ENCODE peak calls at places on chromosomes 1 and 21, in six cellular contexts. P is heart right ventricle, J is psoas muscle, M is aorta, E is AG04450, K is cardiac muscle cell. I is an unnamed sample.

GRCh38 chr1:47650205-47650604 is 212.4 kb downstream of the FOXD2 start:
- DNase-seq in P (no peak), J (no peak), M (no peak), E (peak; percentile 66), K (no peak), I (peak; percentile 98)

GRCh38 chr1:214331827-214332423 is 51.0 kb downstream of the SMYD2 start:
- DNase-seq in P (peak; percentile 27), J (peak; percentile 23), M (no peak), E (no peak), K (peak; percentile 53), I (peak; percentile 63)

GRCh38 chr21:14382486-14382834 is 486 bp downstream of the HSPA13 start:
- DNase-seq in P (no peak), J (no peak), M (no peak), E (no peak), K (no peak), I (peak; percentile 37)

GRCh38 chr1:10835423-10836421 is 39.3 kb upstream of the CASZ1 start:
- DNase-seq in P (peak; percentile 44), J (peak; percentile 57), M (no peak), E (no peak), K (peak; percentile 93), I (no peak)

GRCh38 chr1:100799954-100800612 is 80.5 kb downstream of the VCAM1 start:
- DNase-seq in P (no peak), J (no peak), M (no peak), E (no peak), K (no peak), I (no peak)

GRCh38 chr1:23446644-23447310 is 22.2 kb upstream of the TCEA3 start:
- DNase-seq in P (no peak), J (no peak), M (no peak), E (no peak), K (no peak), I (no peak)

GRCh38 chr1:202567747-202568146 is 142.5 kb downstream of the SYT2 start:
- DNase-seq in P (no peak), J (no peak), M (no peak), E (no peak), K (no peak), I (peak; percentile 93)

GRCh38 chr1:178438432-178438831 is 58.3 kb downstream of the CLEC20A start:
- DNase-seq in P (no peak), J (no peak), M (no peak), E (no peak), K (peak; percentile 50), I (peak; percentile 26)

GRCh38 chr1:64137569-64137936 is 65.9 kb upstream of the UBE2U start:
- DNase-seq in P (no peak), J (no peak), M (no peak), E (no peak), K (no peak), I (no peak)

GRCh38 chr1:24963099-24963872 is 33.2 kb upstream of the RUNX3 start:
- DNase-seq in P (no peak), J (no peak), M (no peak), E (no peak), K (no peak), I (peak; percentile 82)

GRCh38 chr1:44807364-44808062 is 362 bp upstream of the DYNLT4 start:
- DNase-seq in P (peak; percentile 95), J (peak; percentile 96), M (peak; percentile 100), E (peak; percentile 98), K (peak; percentile 67), I (peak; percentile 99)

GRCh38 chr1:81695741-81696140 is 105.0 kb upstream of the ADGRL2 start:
- DNase-seq in P (no peak), J (no peak), M (peak; percentile 37), E (no peak), K (peak; percentile 36), I (peak; percentile 42)

GRCh38 chr1:47972864-47973437 is 24.2 kb downstream of the TRABD2B start:
- DNase-seq in P (no peak), J (no peak), M (no peak), E (no peak), K (peak; percentile 44), I (no peak)

GRCh38 chr1:59845091-59845490 is 30.3 kb downstream of the HOOK1 start:
- DNase-seq in P (no peak), J (no peak), M (no peak), E (no peak), K (no peak), I (no peak)

GRCh38 chr1:213060836-213061235 is 9.8 kb downstream of the RPS6KC1 start:
- DNase-seq in P (no peak), J (no peak), M (no peak), E (no peak), K (no peak), I (no peak)

GRCh38 chr1:41404308-41404755 is 43.1 kb downstream of the FOXO6 start:
- DNase-seq in P (no peak), J (no peak), M (peak; percentile 75), E (no peak), K (peak; percentile 56), I (peak; percentile 24)

GRCh38 chr1:158933621-158934020 is 2.3 kb downstream of the PYHIN1 start:
- DNase-seq in P (no peak), J (no peak), M (no peak), E (no peak), K (no peak), I (no peak)
- H3K27ac ChIP-seq in P (no peak overlapping the region), J (no peak overlapping the region), M (no peak overlapping the region), E (no peak overlapping the region), K (no peak overlapping the region), I (no peak overlapping the region)

GRCh38 chr1:37479255-37480124 is 5.1 kb downstream of the ZC3H12A start:
- DNase-seq in P (peak; percentile 68), J (peak; percentile 92), M (peak; percentile 91), E (no peak), K (no peak), I (peak; percentile 91)

GRCh38 chr1:37477198-37477931 is 3.0 kb downstream of the ZC3H12A start:
- DNase-seq in P (peak; percentile 17), J (peak; percentile 33), M (peak; percentile 76), E (no peak), K (peak; percentile 17), I (peak; percentile 86)

GRCh38 chr1:37478890-37479254 is 4.5 kb downstream of the ZC3H12A start:
- DNase-seq in P (no peak), J (peak; percentile 12), M (no peak), E (no peak), K (no peak), I (no peak)

GRCh38 chr1:37477946-37478345 is 3.6 kb downstream of the ZC3H12A start:
- DNase-seq in P (no peak), J (peak; percentile 21), M (no peak), E (no peak), K (no peak), I (no peak)

GRCh38 chr1:37478451-37478871 is 4.1 kb downstream of the ZC3H12A start:
- DNase-seq in P (no peak), J (peak; percentile 15), M (no peak), E (no peak), K (no peak), I (no peak)
- H3K4me3 ChIP-seq in P (no peak overlapping the region), J (peak overlapping the region; percentile 72), M (no peak overlapping the region), E (peak overlapping the region; percentile 47), K (no peak overlapping the region), I (no peak overlapping the region)

DNA sequence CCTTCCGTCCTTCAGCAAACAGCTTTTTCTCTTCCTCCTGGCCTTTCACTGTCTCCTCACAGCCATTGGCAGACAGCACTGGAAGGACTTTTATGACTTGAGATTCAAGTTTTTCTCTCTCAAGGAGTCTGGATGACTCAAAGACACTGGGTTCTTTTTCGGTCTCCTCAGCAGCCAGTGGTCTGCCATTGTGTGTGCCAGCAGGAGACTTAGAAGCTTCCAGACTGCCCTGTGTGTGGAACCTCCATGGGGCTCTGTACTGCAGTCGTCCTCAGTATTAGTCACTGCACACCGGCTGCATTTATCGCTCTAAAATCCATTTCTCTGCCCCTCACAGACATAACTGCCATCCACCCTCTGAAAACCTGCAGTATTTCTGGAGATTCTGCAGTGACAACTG is 30.5 kb downstream of the NTNG1 start:
- DNase-seq in P (no peak), J (no peak), M (no peak), E (no peak), K (no peak), I (no peak)
- H3K27me3 ChIP-seq in P (no peaks in the 10 kb centered on the region), J (no peaks in the 10 kb centered on the region), M (no peaks in the 10 kb centered on the region), E (no peaks in the 10 kb centered on the region), K (no peaks in the 10 kb centered on the region), I (no peaks in the 10 kb centered on the region)

DNA sequence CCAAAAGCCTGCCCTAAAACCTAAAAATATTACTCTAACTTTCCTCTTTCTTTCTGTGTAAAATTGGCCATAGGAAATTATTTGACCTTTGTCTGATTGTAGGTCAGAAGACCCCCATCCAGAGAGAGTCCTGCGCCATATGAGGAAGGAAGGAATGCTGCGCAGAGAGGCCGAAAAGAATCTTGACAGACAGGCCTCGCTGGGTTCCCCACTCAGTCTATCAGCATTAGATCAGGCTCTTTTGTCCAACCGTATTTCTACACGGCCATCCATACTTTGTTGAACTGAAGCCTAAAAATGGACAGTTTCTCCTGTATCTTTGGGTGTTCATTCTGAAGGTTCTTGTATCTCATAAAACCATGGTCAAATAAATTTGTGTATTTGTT is 4.3 kb upstream of the SLC30A2 start:
- DNase-seq in P (no peak), J (no peak), M (no peak), E (no peak), K (no peak), I (no peak)
- H3K27ac ChIP-seq in P (peak overlapping the region; percentile 56), J (peak overlapping the region; percentile 88), M (no peak overlapping the region), E (no peak overlapping the region), K (no peak overlapping the region), I (no peak overlapping the region)

DNA sequence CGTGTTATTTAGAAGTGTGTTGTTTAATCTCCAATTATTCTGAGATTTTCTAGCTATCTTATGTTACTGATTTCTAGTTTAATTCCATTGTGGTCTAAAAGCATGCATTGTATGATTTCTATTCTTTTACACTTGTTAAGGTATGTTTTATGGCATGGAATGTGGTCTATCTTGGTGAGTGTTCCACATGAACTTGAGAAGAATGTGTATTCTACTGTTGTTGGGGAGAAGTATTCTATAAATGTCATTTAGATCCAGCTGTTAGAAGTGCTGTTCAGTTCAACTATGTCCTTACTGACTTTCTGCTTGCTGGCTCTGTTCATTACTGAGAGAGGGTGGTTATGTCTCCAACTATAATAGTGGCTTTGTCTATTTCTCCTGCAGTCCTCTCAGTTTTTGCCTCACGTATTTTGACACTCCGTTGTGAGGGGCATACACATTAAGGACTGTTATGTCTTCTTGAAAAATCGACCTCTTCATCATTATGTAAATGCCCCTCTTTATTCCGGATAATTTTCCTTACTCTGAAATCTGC is 12.0 kb upstream of the PLA2G5 start:
- DNase-seq in P (no peak), J (no peak), M (no peak), E (no peak), K (no peak), I (no peak)
- H3K4me3 ChIP-seq in P (no peak overlapping the region), J (no peak overlapping the region), M (no peak overlapping the region), E (no peak overlapping the region), K (no peak overlapping the region), I (no peak overlapping the region)

GRCh38 chr21:44281801-44282200 is 3.9 kb upstream of the AIRE start:
- DNase-seq in P (no peak), J (no peak), M (peak; percentile 34), E (no peak), K (no peak), I (no peak)
- H3K27me3 ChIP-seq in P (peaks cover 22% of the 10 kb centered on the region), J (peaks cover 15% of the 10 kb centered on the region), M (no peaks in the 10 kb centered on the region), E (peaks cover 17% of the 10 kb centered on the region), K (peaks cover 24% of the 10 kb centered on the region), I (peaks cover 4% of the 10 kb centered on the region)